ENCODE peak calls at places on chromosomes 11 and 22, in eight cellular contexts. Y is lower lobe of right lung; R is iris pigment epithelial cell; B is Panc1; I is lower leg skin; X is fibroblast of lung; L is endothelial cell of umbilical vein; D is stimulated activated CD4-positive, alpha-beta T cell treated with anti-CD3 and anti-CD28 coated beads, TNF-alpha, amount 100 ng/mL, for 24 hours. U is an unnamed sample.

GRCh38 chr11:33500865-33501479 is 199.7 kb downstream of the C11orf91 start:
- DNase-seq in Y (no peak), R (peak; percentile 51), B (no peak), I (no peak), X (peak; percentile 67), L (peak; percentile 45), D (no peak), U (no peak)

GRCh38 chr11:113334183-113334582 is 19.8 kb downstream of the TTC12 start:
- DNase-seq in Y (no peak), R (no peak), B (no peak), I (no peak), X (no peak), L (no peak), D (no peak), U (no peak)

GRCh38 chr22:41979423-41980250 is 10.4 kb downstream of the SEPTIN3 start:
- DNase-seq in Y (no peak), R (no peak), B (no peak), I (no peak), X (no peak), L (no peak), D (no peak), U (no peak)

GRCh38 chr11:70628881-70629844 is 230.8 kb downstream of the CTTN start:
- DNase-seq in Y (peak; percentile 77), R (no peak), B (no peak), I (peak; percentile 92), X (no peak), L (no peak), D (no peak), U (no peak)

GRCh38 chr22:19811811-19812771 is 42.6 kb downstream of the GNB1L start:
- DNase-seq in Y (peak; percentile 41), R (no peak), B (no peak), I (peak; percentile 80), X (no peak), L (no peak), D (no peak), U (no peak)

GRCh38 chr22:49962012-49962750 is 1.6 kb downstream of the PIM3 start:
- DNase-seq in Y (peak; percentile 88), R (peak; percentile 96), B (no peak), I (peak; percentile 98), X (peak; percentile 93), L (peak; percentile 96), D (peak; percentile 78), U (peak; percentile 90)

GRCh38 chr11:68076371-68077042 is 37.7 kb downstream of the TCIRG1 start:
- DNase-seq in Y (no peak), R (no peak), B (no peak), I (no peak), X (no peak), L (peak; percentile 23), D (no peak), U (no peak)

GRCh38 chr11:86608251-86608799 is 64.1 kb downstream of the ME3 start:
- DNase-seq in Y (peak; percentile 48), R (peak; percentile 81), B (no peak), I (peak; percentile 90), X (peak; percentile 85), L (peak; percentile 91), D (no peak), U (no peak)

GRCh38 chr22:46531776-46532175 is 5.6 kb downstream of the CELSR1 start:
- DNase-seq in Y (no peak), R (no peak), B (no peak), I (no peak), X (no peak), L (no peak), D (no peak), U (no peak)

GRCh38 chr22:22156716-22157499 is 87.7 kb upstream of the VPREB1 start:
- DNase-seq in Y (peak; percentile 54), R (peak; percentile 69), B (no peak), I (no peak), X (peak; percentile 73), L (peak; percentile 50), D (peak; percentile 44), U (no peak)

GRCh38 chr11:119474682-119475596 is 52.0 kb upstream of the THY1 start:
- DNase-seq in Y (no peak), R (peak; percentile 61), B (peak; percentile 58), I (peak; percentile 93), X (peak; percentile 97), L (peak; percentile 47), D (peak; percentile 11), U (no peak)

GRCh38 chr11:78428273-78428651 is 10.6 kb upstream of the GAB2 start:
- DNase-seq in Y (no peak), R (no peak), B (no peak), I (no peak), X (no peak), L (peak; percentile 84), D (no peak), U (no peak)

GRCh38 chr11:65274734-65275682 is 13.2 kb downstream of the POLA2 start:
- DNase-seq in Y (peak; percentile 62), R (peak; percentile 98), B (no peak), I (peak; percentile 91), X (peak; percentile 96), L (peak; percentile 97), D (no peak), U (peak; percentile 72)

GRCh38 chr11:40054631-40055030 is 1404.8 kb downstream of the LRRC4C start:
- DNase-seq in Y (no peak), R (no peak), B (no peak), I (no peak), X (no peak), L (no peak), D (no peak), U (no peak)

GRCh38 chr22:49328076-49328475 is 499.6 kb downstream of the BRD1 start:
- DNase-seq in Y (peak; percentile 19), R (no peak), B (no peak), I (peak; percentile 43), X (no peak), L (no peak), D (no peak), U (no peak)

GRCh38 chr22:17120281-17120680 is 879 bp downstream of the TMEM121B start:
- DNase-seq in Y (peak; percentile 71), R (peak; percentile 34), B (no peak), I (no peak), X (peak; percentile 24), L (peak; percentile 31), D (no peak), U (no peak)

GRCh38 chr22:18065256-18065655 is 12.5 kb upstream of the PEX26 start:
- DNase-seq in Y (no peak), R (no peak), B (no peak), I (no peak), X (no peak), L (no peak), D (no peak), U (no peak)

GRCh38 chr11:134372961-134373360 is 39.1 kb downstream of the B3GAT1 start:
- DNase-seq in Y (no peak), R (no peak), B (no peak), I (no peak), X (no peak), L (no peak), D (no peak), U (no peak)

GRCh38 chr11:134380785-134381184 is 31.3 kb downstream of the B3GAT1 start:
- DNase-seq in Y (no peak), R (no peak), B (no peak), I (no peak), X (no peak), L (no peak), D (no peak), U (no peak)

GRCh38 chr11:93921695-93922468 is 71.5 kb upstream of the VSTM5 start:
- DNase-seq in Y (no peak), R (peak; percentile 70), B (peak; percentile 22), I (no peak), X (peak; percentile 72), L (peak; percentile 59), D (no peak), U (no peak)

GRCh38 chr22:25120761-25121212 is 78.9 kb upstream of the CRYBB3 start:
- DNase-seq in Y (peak; percentile 72), R (no peak), B (no peak), I (no peak), X (no peak), L (peak; percentile 95), D (no peak), U (no peak)

GRCh38 chr22:17472886-17473285 is 90.4 kb upstream of the SLC25A18 start:
- DNase-seq in Y (no peak), R (no peak), B (no peak), I (no peak), X (no peak), L (no peak), D (no peak), U (peak; percentile 20)

GRCh38 chr11:569273-569885 is 6.9 kb upstream of the PHRF1 start:
- DNase-seq in Y (no peak), R (no peak), B (no peak), I (no peak), X (no peak), L (no peak), D (no peak), U (no peak)

GRCh38 chr11:104161751-104162450 is 2.0 kb downstream of the PDGFD start:
- DNase-seq in Y (no peak), R (no peak), B (no peak), I (no peak), X (no peak), L (no peak), D (no peak), U (no peak)

U was measured in substantia nigra.